ENCODE peak calls at places on chromosomes 13 and 19, in four cellular contexts. One of them, this sample, is unnamed.

GRCh38 chr19:19297759-19298158 is 22.6 kb downstream of the SUGP1 start:
- DNase-seq in RWPE1: no peak
- DNase-seq in OCI-LY7: no peak
- DNase-seq in bronchial epithelial cell: no peak
- DNase-seq in this sample: no peak

GRCh38 chr13:40780822-40781401 is 8.5 kb upstream of the SLC25A15 start:
- DNase-seq in RWPE1: no peak
- DNase-seq in OCI-LY7: peak
- DNase-seq in bronchial epithelial cell: peak
- DNase-seq in this sample: no peak

GRCh38 chr13:112705286-112705685 is 15.4 kb downstream of the ATP11A start:
- DNase-seq in RWPE1: no peak
- DNase-seq in OCI-LY7: no peak
- DNase-seq in bronchial epithelial cell: no peak
- DNase-seq in this sample: no peak

GRCh38 chr13:36766295-36766694 is 52.7 kb upstream of the RFXAP start:
- DNase-seq in RWPE1: peak
- DNase-seq in OCI-LY7: no peak
- DNase-seq in bronchial epithelial cell: peak
- DNase-seq in this sample: no peak

GRCh38 chr13:33172400-33172799 is 113.2 kb downstream of the STARD13 start:
- DNase-seq in RWPE1: no peak
- DNase-seq in OCI-LY7: no peak
- DNase-seq in bronchial epithelial cell: peak
- DNase-seq in this sample: no peak

GRCh38 chr13:85430216-85430615 is 369.0 kb downstream of the SLITRK6 start:
- DNase-seq in RWPE1: no peak
- DNase-seq in OCI-LY7: no peak
- DNase-seq in bronchial epithelial cell: peak
- DNase-seq in this sample: no peak

GRCh38 chr13:30526612-30527217 is 61.0 kb upstream of the HMGB1 start:
- DNase-seq in RWPE1: no peak
- DNase-seq in OCI-LY7: no peak
- DNase-seq in bronchial epithelial cell: no peak
- DNase-seq in this sample: no peak

GRCh38 chr19:51552996-51553725 is 17.9 kb upstream of the ZNF175 start:
- DNase-seq in RWPE1: peak
- DNase-seq in OCI-LY7: peak
- DNase-seq in bronchial epithelial cell: peak
- DNase-seq in this sample: peak

GRCh38 chr19:50361290-50362029 is 4.0 kb downstream of the NAPSA start:
- DNase-seq in RWPE1: no peak
- DNase-seq in OCI-LY7: peak
- DNase-seq in bronchial epithelial cell: no peak
- DNase-seq in this sample: no peak

GRCh38 chr19:4911786-4912672 is 2.7 kb downstream of the UHRF1 start:
- DNase-seq in RWPE1: peak
- DNase-seq in OCI-LY7: peak
- DNase-seq in bronchial epithelial cell: peak
- DNase-seq in this sample: no peak

GRCh38 chr13:51044023-51044665 is 66.9 kb downstream of the C13orf42 start:
- DNase-seq in RWPE1: no peak
- DNase-seq in OCI-LY7: peak
- DNase-seq in bronchial epithelial cell: no peak
- DNase-seq in this sample: no peak

GRCh38 chr13:63497601-63498000 is 2082.0 kb upstream of the PCDH20 start:
- DNase-seq in RWPE1: no peak
- DNase-seq in OCI-LY7: no peak
- DNase-seq in bronchial epithelial cell: no peak
- DNase-seq in this sample: no peak

GRCh38 chr13:41017153-41017552 is 2.0 kb downstream of the ELF1 start:
- DNase-seq in RWPE1: no peak
- DNase-seq in OCI-LY7: peak
- DNase-seq in bronchial epithelial cell: no peak
- DNase-seq in this sample: no peak

GRCh38 chr19:35154535-35155406 is at the start of gene FXYD5:
- DNase-seq in RWPE1: peak
- DNase-seq in OCI-LY7: peak
- DNase-seq in bronchial epithelial cell: peak
- DNase-seq in this sample: no peak

GRCh38 chr19:51480590-51480989 is 2.3 kb downstream of the CEACAM18 start:
- DNase-seq in RWPE1: peak
- DNase-seq in OCI-LY7: no peak
- DNase-seq in bronchial epithelial cell: no peak
- DNase-seq in this sample: no peak

GRCh38 chr19:17933414-17934129 is 757 bp downstream of the CCDC124 start:
- DNase-seq in RWPE1: peak
- DNase-seq in OCI-LY7: no peak
- DNase-seq in bronchial epithelial cell: peak
- DNase-seq in this sample: no peak

GRCh38 chr13:58119351-58119750 is 487.8 kb downstream of the PCDH17 start:
- DNase-seq in RWPE1: peak
- DNase-seq in OCI-LY7: no peak
- DNase-seq in bronchial epithelial cell: peak
- DNase-seq in this sample: no peak

GRCh38 chr13:111634410-111634809 is 314.0 kb downstream of the TEX29 start:
- DNase-seq in RWPE1: no peak
- DNase-seq in OCI-LY7: no peak
- DNase-seq in bronchial epithelial cell: no peak
- DNase-seq in this sample: no peak

GRCh38 chr13:32443111-32443510 is 15.2 kb upstream of the N4BP2L1 start:
- DNase-seq in RWPE1: no peak
- DNase-seq in OCI-LY7: peak
- DNase-seq in bronchial epithelial cell: peak
- DNase-seq in this sample: no peak

GRCh38 chr13:75621147-75621546 is 15.0 kb upstream of the LMO7 start:
- DNase-seq in RWPE1: no peak
- DNase-seq in OCI-LY7: no peak
- DNase-seq in bronchial epithelial cell: no peak
- DNase-seq in this sample: no peak

GRCh38 chr13:112928020-112928931 is 40.7 kb upstream of the MCF2L start:
- DNase-seq in RWPE1: no peak
- DNase-seq in OCI-LY7: no peak
- DNase-seq in bronchial epithelial cell: no peak
- DNase-seq in this sample: no peak

GRCh38 chr13:113406321-113407102 is 42.6 kb upstream of the GRTP1 start:
- DNase-seq in RWPE1: no peak
- DNase-seq in OCI-LY7: no peak
- DNase-seq in bronchial epithelial cell: no peak
- DNase-seq in this sample: peak

GRCh38 chr13:39281539-39282150 is 243.4 kb downstream of the NHLRC3 start:
- DNase-seq in RWPE1: no peak
- DNase-seq in OCI-LY7: no peak
- DNase-seq in bronchial epithelial cell: no peak
- DNase-seq in this sample: no peak

GRCh38 chr13:79612604-79613003 is 131.6 kb downstream of the NDFIP2 start:
- DNase-seq in RWPE1: no peak
- DNase-seq in OCI-LY7: no peak
- DNase-seq in bronchial epithelial cell: no peak
- DNase-seq in this sample: no peak
- TF ChIP-seq CTCF in RWPE1: no peak
- TF ChIP-seq CTCF in OCI-LY7: no peak
- TF ChIP-seq CTCF in bronchial epithelial cell: no peak
- TF ChIP-seq CTCF in this sample: no peak

GRCh38 chr19:1512671-1513491 is at the start of gene ADAMTSL5:
- DNase-seq in RWPE1: peak
- DNase-seq in OCI-LY7: no peak
- DNase-seq in bronchial epithelial cell: peak
- DNase-seq in this sample: no peak
- TF ChIP-seq CTCF in RWPE1: peak
- TF ChIP-seq CTCF in OCI-LY7: no peak
- TF ChIP-seq CTCF in bronchial epithelial cell: peak
- TF ChIP-seq CTCF in this sample: no peak

GRCh38 chr13:46684287-46685001 is 112.5 kb downstream of the ESD start:
- DNase-seq in RWPE1: no peak
- DNase-seq in OCI-LY7: no peak
- DNase-seq in bronchial epithelial cell: no peak
- DNase-seq in this sample: no peak
- TF ChIP-seq CTCF in RWPE1: no peak
- TF ChIP-seq CTCF in OCI-LY7: no peak
- TF ChIP-seq CTCF in bronchial epithelial cell: no peak
- TF ChIP-seq CTCF in this sample: peak

DNA sequence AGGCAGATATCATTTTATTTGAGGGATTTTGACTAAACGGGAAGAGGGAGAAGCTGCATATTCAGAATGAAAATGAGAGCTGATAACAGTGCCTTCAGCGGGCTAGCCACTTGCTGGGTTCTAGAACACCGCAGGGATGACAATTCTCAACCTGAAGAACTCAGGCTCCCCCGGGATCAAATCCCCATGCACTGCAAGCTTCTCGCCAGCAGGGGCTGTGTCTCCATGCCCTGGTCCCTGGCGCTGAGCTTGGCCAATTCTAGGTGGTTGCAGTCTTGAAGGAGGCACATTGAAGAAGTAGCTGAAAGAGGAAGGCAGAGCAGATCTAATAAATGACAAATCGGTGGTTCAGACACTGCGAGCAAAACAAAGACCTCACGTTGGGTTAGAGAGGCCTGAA is 128.7 kb downstream of the UQCRFS1 start:
- DNase-seq in RWPE1: peak
- DNase-seq in OCI-LY7: peak
- DNase-seq in bronchial epithelial cell: no peak
- DNase-seq in this sample: no peak
- TF ChIP-seq CTCF in RWPE1: no peak
- TF ChIP-seq CTCF in OCI-LY7: peak
- TF ChIP-seq CTCF in bronchial epithelial cell: no peak
- TF ChIP-seq CTCF in this sample: peak

DNA sequence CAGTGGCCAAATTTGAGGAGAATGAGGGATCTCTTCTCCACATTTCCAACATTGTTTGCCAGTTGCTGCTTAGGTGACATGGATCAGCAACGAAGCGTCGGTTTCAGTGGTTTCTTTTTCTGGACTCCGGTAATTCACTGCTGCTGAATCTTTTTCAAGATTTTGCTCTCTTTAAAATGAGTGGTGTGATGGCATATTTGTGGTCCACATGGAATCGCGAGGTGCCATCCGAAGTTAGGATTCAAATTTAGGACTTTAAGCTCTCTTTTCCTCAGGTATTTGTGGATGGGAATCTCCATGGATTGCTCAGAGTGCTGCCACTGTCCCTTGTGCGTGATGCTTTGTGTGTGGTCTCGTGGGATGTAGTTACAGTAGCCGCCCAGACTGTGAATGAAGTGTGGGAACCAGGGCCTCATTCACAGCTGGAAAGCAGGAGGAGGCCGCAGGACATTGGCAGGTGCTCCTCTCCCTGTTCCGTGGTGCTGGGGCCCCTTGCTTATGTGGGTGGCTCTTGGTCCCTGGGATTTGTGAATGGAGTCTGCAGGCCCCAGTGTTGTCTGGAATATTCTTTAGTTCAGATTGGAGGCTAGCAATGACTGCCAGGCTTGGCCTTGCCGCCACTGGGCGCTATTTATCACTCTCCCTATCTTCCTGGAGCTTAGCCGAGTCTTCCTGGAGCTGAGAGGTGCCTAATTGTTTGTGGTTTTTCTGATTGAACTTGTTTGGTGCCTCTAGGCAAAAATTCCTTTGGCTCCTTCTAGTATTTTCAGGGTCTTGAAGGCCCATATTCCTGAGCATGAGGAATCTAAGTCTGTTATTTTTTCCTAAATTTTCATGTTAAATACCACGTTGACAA is 1.5 kb downstream of the ILF3 start:
- DNase-seq in RWPE1: no peak
- DNase-seq in OCI-LY7: peak
- DNase-seq in bronchial epithelial cell: peak
- DNase-seq in this sample: no peak
- TF ChIP-seq CTCF in RWPE1: no peak
- TF ChIP-seq CTCF in OCI-LY7: peak
- TF ChIP-seq CTCF in bronchial epithelial cell: peak
- TF ChIP-seq CTCF in this sample: no peak

GRCh38 chr19:6098574-6098973 is 11.7 kb downstream of the RFX2 start:
- DNase-seq in RWPE1: no peak
- DNase-seq in OCI-LY7: no peak
- DNase-seq in bronchial epithelial cell: no peak
- DNase-seq in this sample: no peak

GRCh38 chr19:6099633-6100032 is 10.7 kb downstream of the RFX2 start:
- DNase-seq in RWPE1: no peak
- DNase-seq in OCI-LY7: no peak
- DNase-seq in bronchial epithelial cell: no peak
- DNase-seq in this sample: no peak

GRCh38 chr19:6095760-6096159 is 14.5 kb downstream of the RFX2 start:
- DNase-seq in RWPE1: no peak
- DNase-seq in OCI-LY7: no peak
- DNase-seq in bronchial epithelial cell: no peak
- DNase-seq in this sample: no peak

GRCh38 chr19:6099037-6099436 is 11.3 kb downstream of the RFX2 start:
- DNase-seq in RWPE1: no peak
- DNase-seq in OCI-LY7: no peak
- DNase-seq in bronchial epithelial cell: no peak
- DNase-seq in this sample: no peak

DNA sequence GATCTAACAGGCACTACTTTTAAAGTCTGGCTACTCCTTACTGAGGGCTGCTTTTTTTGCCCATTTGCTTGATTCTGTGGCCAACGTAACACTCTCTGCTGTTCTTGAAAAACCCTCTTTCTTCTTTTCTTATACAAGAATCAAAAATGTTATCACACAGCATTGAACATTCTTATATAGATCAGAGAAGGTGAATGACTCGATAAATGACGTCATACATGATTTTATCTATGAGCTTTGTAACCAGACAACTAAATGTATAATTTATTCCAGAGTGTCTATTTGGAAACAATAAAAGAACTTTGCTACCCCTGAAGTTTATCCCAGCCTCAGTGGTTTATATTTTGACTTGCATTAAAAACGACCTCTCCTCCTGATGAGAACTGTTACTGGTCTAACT is 12.4 kb downstream of the RFX2 start:
- DNase-seq in RWPE1: no peak
- DNase-seq in OCI-LY7: no peak
- DNase-seq in bronchial epithelial cell: no peak
- DNase-seq in this sample: no peak
- TF ChIP-seq CTCF in RWPE1: no peak
- TF ChIP-seq CTCF in OCI-LY7: no peak
- TF ChIP-seq CTCF in bronchial epithelial cell: no peak
- TF ChIP-seq CTCF in this sample: no peak

GRCh38 chr13:29428310-29428991 is 167.0 kb downstream of the SLC7A1 start:
- DNase-seq in RWPE1: peak
- DNase-seq in OCI-LY7: no peak
- DNase-seq in bronchial epithelial cell: peak
- DNase-seq in this sample: no peak

GRCh38 chr13:29428992-29429315 is 166.5 kb downstream of the SLC7A1 start:
- DNase-seq in RWPE1: no peak
- DNase-seq in OCI-LY7: no peak
- DNase-seq in bronchial epithelial cell: no peak
- DNase-seq in this sample: no peak

GRCh38 chr13:29427937-29428309 is 167.6 kb downstream of the SLC7A1 start:
- DNase-seq in RWPE1: no peak
- DNase-seq in OCI-LY7: no peak
- DNase-seq in bronchial epithelial cell: no peak
- DNase-seq in this sample: no peak

GRCh38 chr13:29434217-29434940 is 161.1 kb downstream of the SLC7A1 start:
- DNase-seq in RWPE1: no peak
- DNase-seq in OCI-LY7: peak
- DNase-seq in bronchial epithelial cell: no peak
- DNase-seq in this sample: no peak

GRCh38 chr13:29429496-29429895 is 166.0 kb downstream of the SLC7A1 start:
- DNase-seq in RWPE1: no peak
- DNase-seq in OCI-LY7: no peak
- DNase-seq in bronchial epithelial cell: no peak
- DNase-seq in this sample: no peak
- TF ChIP-seq CTCF in RWPE1: no peak
- TF ChIP-seq CTCF in OCI-LY7: no peak
- TF ChIP-seq CTCF in bronchial epithelial cell: no peak
- TF ChIP-seq CTCF in this sample: no peak

GRCh38 chr19:55676384-55676783 is 1.4 kb downstream of the EPN1 start:
- DNase-seq in RWPE1: no peak
- DNase-seq in OCI-LY7: peak
- DNase-seq in bronchial epithelial cell: peak
- DNase-seq in this sample: no peak
- TF ChIP-seq CTCF in RWPE1: peak
- TF ChIP-seq CTCF in OCI-LY7: peak
- TF ChIP-seq CTCF in bronchial epithelial cell: peak
- TF ChIP-seq CTCF in this sample: no peak